ENCODE peak calls at places on chromosomes 7 and 10, in eight cellular contexts. Q is esophagus squamous epithelium, Y is upper lobe of left lung, W is A549, Z is heart left ventricle, G is thoracic aorta, M is GM23248, X is colonic mucosa. C is an unnamed sample.

GRCh38 chr10:109106604-109107003 is 816.7 kb downstream of the XPNPEP1 start:
- DNase-seq in Y (no peak), W (no peak), Z (no peak), G (no peak), Q (no peak), X (no peak), M (no peak), C (no peak)

GRCh38 chr10:31099664-31100063 is 68.0 kb upstream of the ZNF438 start:
- DNase-seq in M (no peak), Q (no peak), W (peak; percentile 47), Y (no peak), Z (no peak), G (no peak), X (peak; percentile 67), C (no peak)

GRCh38 chr10:112375721-112376577 is 2.0 kb downstream of the ACSL5 start:
- DNase-seq in Z (peak; percentile 68), X (peak; percentile 64), Y (peak; percentile 78), Q (no peak), G (no peak), W (no peak), M (peak; percentile 69), C (peak; percentile 26)

GRCh38 chr10:78441704-78442103 is 408.0 kb downstream of the RPS24 start:
- DNase-seq in M (no peak), Q (no peak), X (no peak), Y (no peak), G (no peak), W (no peak), Z (no peak), C (no peak)

GRCh38 chr7:45259966-45260646 is 102.5 kb downstream of the RAMP3 start:
- DNase-seq in W (peak; percentile 60), Y (peak; percentile 57), Z (peak; percentile 54), Q (no peak), M (peak; percentile 53), G (no peak), X (peak; percentile 64), C (peak; percentile 59)

GRCh38 chr7:131720703-131721102 is 164.3 kb upstream of the PODXL start:
- DNase-seq in G (no peak), Q (no peak), Z (no peak), Y (no peak), M (no peak), X (no peak), W (no peak), C (no peak)

GRCh38 chr7:77887567-77887966 is 89.0 kb downstream of the PHTF2 start:
- DNase-seq in Y (no peak), W (no peak), Q (no peak), X (no peak), Z (no peak), M (peak; percentile 94), G (no peak), C (no peak)

GRCh38 chr7:82417898-82418297 is 25.7 kb downstream of the CACNA2D1 start:
- DNase-seq in M (no peak), Q (no peak), X (no peak), Y (no peak), Z (no peak), G (no peak), W (no peak), C (no peak)

GRCh38 chr7:108805808-108806397 is 236.2 kb downstream of the DNAJB9 start:
- DNase-seq in Z (no peak), Q (no peak), W (peak; percentile 43), G (no peak), M (peak; percentile 41), X (no peak), Y (no peak), C (no peak)

GRCh38 chr10:95503526-95503925 is 57.6 kb downstream of the SORBS1 start:
- DNase-seq in Q (no peak), M (no peak), Y (no peak), W (no peak), X (no peak), G (no peak), Z (no peak), C (no peak)
- H3K27ac ChIP-seq in Q (peak overlapping the region; percentile 81), M (no peak overlapping the region), Y (no peak overlapping the region), W (no peak overlapping the region), X (peak overlapping the region; percentile 22), G (peak overlapping the region; percentile 89), Z (no peak overlapping the region), C (peak overlapping the region; percentile 53)

GRCh38 chr10:73625884-73626753 is 15.2 kb downstream of the MYOZ1 start:
- DNase-seq in Y (peak; percentile 98), Z (peak; percentile 92), W (peak; percentile 99), Q (peak; percentile 82), M (peak; percentile 99), G (peak; percentile 94), X (peak; percentile 96), C (peak; percentile 96)
- H3K27ac ChIP-seq in Y (peak overlapping the region; percentile 85), Z (peak overlapping the region; percentile 89), W (peak overlapping the region; percentile 96), Q (peak overlapping the region; percentile 89), M (peak overlapping the region; percentile 51), G (peak overlapping the region; percentile 71), X (peak overlapping the region; percentile 69), C (peak overlapping the region; percentile 89)

GRCh38 chr7:100167912-100168323 is 499 bp downstream of the GAL3ST4 start:
- DNase-seq in M (peak; percentile 11), Y (no peak), Q (no peak), W (no peak), G (no peak), X (peak; percentile 59), Z (no peak), C (no peak)
- H3K27ac ChIP-seq in M (no peak overlapping the region), Y (no peak overlapping the region), Q (peak overlapping the region; percentile 88), W (no peak overlapping the region), G (peak overlapping the region; percentile 64), X (peak overlapping the region; percentile 65), Z (peak overlapping the region; percentile 74), C (peak overlapping the region; percentile 87)

GRCh38 chr7:17274551-17275245 is 23.8 kb upstream of the AHR start:
- DNase-seq in W (no peak), Q (no peak), M (peak; percentile 15), Z (no peak), G (no peak), X (no peak), Y (no peak), C (no peak)

GRCh38 chr7:17279081-17279480 is 19.4 kb upstream of the AHR start:
- DNase-seq in Z (no peak), Q (no peak), W (no peak), G (no peak), Y (no peak), X (no peak), M (no peak), C (no peak)

DNA sequence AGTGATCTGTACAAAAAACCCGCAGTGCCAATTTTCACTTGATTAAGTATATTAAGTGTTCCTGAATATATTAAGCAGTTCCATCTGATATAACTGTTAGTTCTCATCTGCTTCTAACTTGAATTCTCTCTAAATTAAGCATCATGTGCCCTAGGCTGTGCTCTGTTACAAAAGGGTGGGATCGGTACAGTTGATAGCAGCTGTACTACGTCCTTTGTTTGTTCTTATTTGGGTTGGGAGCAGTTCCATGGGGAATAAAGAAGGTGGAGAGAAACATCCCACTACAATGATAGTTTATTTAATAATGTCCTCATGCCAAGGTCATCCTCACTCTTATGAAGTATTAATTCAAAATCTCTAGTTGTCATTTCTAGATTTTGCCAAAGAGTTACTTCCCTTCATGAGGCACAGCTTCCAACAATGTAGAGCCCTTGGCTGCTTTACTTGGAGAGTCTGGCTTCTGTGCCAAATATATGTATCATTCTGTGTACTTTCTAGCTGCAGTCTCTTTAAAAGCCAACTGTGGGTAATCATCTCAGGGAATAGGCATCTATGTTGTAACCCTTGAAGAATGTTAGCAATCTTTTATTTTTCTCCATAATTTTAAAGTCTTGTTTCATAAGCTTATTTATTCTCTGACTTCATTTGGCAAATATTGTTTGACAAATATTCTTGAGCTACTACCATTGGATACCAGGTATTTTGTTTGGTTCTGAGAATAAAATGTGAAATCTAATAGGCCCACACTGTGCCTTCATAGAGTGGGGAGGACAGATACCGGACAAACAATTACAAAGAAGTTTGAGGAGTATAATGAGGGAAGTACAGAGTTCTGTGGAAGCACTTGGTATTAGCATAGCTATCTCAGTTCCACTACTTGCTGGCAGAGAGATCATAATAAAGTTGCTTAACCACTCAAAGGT is 22.4 kb upstream of the AHR start:
- DNase-seq in Z (no peak), Q (no peak), G (no peak), M (peak; percentile 98), X (no peak), Y (no peak), W (no peak), C (no peak)
- H3K27ac ChIP-seq in Z (peak overlapping the region; percentile 42), Q (peak overlapping the region; percentile 19), G (peak overlapping the region; percentile 74), M (peak overlapping the region; percentile 82), X (no peak overlapping the region), Y (peak overlapping the region; percentile 48), W (peak overlapping the region; percentile 27), C (peak overlapping the region; percentile 58)

DNA sequence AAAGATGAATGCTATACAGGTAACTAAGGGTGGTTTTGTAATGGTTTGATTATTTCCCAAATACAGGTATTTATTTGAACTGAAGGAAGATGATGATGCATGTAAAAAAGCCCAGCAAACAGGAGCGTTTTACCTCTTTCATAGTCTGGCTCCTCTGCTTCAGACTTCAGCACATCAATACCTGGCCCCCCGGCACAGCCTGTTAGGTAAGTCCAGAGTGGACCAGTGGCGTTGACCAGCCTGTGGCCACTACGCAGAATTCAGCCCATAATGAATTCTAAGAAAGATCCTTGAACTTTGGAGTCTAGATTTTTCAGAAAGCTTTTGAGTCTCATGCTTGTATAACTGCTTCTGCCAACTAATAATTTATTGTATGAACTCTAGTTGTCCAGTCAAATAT is 9.7 kb downstream of the NUDT13 start:
- DNase-seq in X (no peak), M (no peak), Y (no peak), G (no peak), Q (no peak), W (no peak), Z (no peak), C (no peak)
- H3K27ac ChIP-seq in X (no peak overlapping the region), M (no peak overlapping the region), Y (no peak overlapping the region), G (no peak overlapping the region), Q (no peak overlapping the region), W (no peak overlapping the region), Z (no peak overlapping the region), C (no peak overlapping the region)

GRCh38 chr7:151696738-151697514 is 177.2 kb upstream of the RHEB start:
- DNase-seq in W (peak; percentile 71), G (no peak), Y (no peak), Q (no peak), Z (peak; percentile 48), X (peak; percentile 81), M (no peak), C (no peak)
- H3K27ac ChIP-seq in W (peak overlapping the region; percentile 83), G (no peak overlapping the region), Y (no peak overlapping the region), Q (peak overlapping the region; percentile 50), Z (no peak overlapping the region), X (no peak overlapping the region), M (no peak overlapping the region), C (no peak overlapping the region)